ENCODE peak calls at places on chromosomes 6 and 20, in four cellular contexts. Z is COR-L47, M is H9, U is upper lobe of right lung. C is an unnamed sample.

GRCh38 chr6:83215131-83216047 is 22.2 kb downstream of the RWDD2A start:
- DNase-seq in Z (peak), U (no peak), M (peak), C (peak)

GRCh38 chr6:36679043-36679821 is 718 bp downstream of the CDKN1A start:
- DNase-seq in Z (peak), M (no peak), U (peak), C (peak)

GRCh38 chr6:38337819-38338465 is 301.8 kb downstream of the BTBD9 start:
- DNase-seq in M (no peak), Z (no peak), U (no peak), C (no peak)

GRCh38 chr20:41329435-41330342 is 10.9 kb upstream of the LPIN3 start:
- DNase-seq in Z (no peak), M (no peak), U (peak), C (peak)

GRCh38 chr6:2961971-2962370 is 9.4 kb downstream of the SERPINB6 start:
- DNase-seq in M (peak), Z (no peak), U (peak), C (no peak)

GRCh38 chr6:134686071-134686470 is 263.8 kb downstream of the ALDH8A1 start:
- DNase-seq in U (no peak), Z (no peak), M (no peak), C (no peak)

GRCh38 chr6:93210908-93211307 is 208.5 kb downstream of the EPHA7 start:
- DNase-seq in U (no peak), M (no peak), Z (no peak), C (no peak)

GRCh38 chr20:63107449-63108200 is 100.9 kb upstream of the BHLHE23 start:
- DNase-seq in M (no peak), U (no peak), Z (no peak), C (no peak)

GRCh38 chr6:144006731-144007454 is 1.2 kb downstream of the PLAGL1 start:
- DNase-seq in Z (no peak), U (no peak), M (no peak), C (no peak)

GRCh38 chr6:131682427-131682826 is 18.8 kb downstream of the OR2A4 start:
- DNase-seq in Z (no peak), U (no peak), M (no peak), C (no peak)

GRCh38 chr6:142014515-142014914 is 118.2 kb upstream of the GJE1 start:
- DNase-seq in U (no peak), M (no peak), Z (no peak), C (no peak)

GRCh38 chr6:9224539-9224938 is 789.2 kb upstream of the SLC35B3 start:
- DNase-seq in Z (no peak), M (no peak), U (no peak), C (no peak)

GRCh38 chr6:148746363-148747144 is at the start of gene UST:
- DNase-seq in Z (peak), U (peak), M (peak), C (peak)

GRCh38 chr6:160510199-160510598 is 153.9 kb downstream of the LPA start:
- DNase-seq in M (no peak), Z (no peak), U (no peak), C (no peak)

GRCh38 chr6:162900503-162900902 is 172.7 kb downstream of the PACRG start:
- DNase-seq in M (no peak), Z (no peak), U (no peak), C (no peak)

GRCh38 chr20:50491926-50492634 is 18.1 kb upstream of the PTPN1 start:
- DNase-seq in Z (peak), M (no peak), U (no peak), C (no peak)

GRCh38 chr6:169864148-169865030 is 113.0 kb downstream of the ERMARD start:
- DNase-seq in U (no peak), M (no peak), Z (peak), C (no peak)

GRCh38 chr6:87907521-87907920 is 140.1 kb upstream of the SPACA1 start:
- DNase-seq in M (no peak), U (no peak), Z (no peak), C (no peak)

GRCh38 chr20:22921595-22922421 is 113.3 kb upstream of the SSTR4 start:
- DNase-seq in M (no peak), U (no peak), Z (no peak), C (no peak)

GRCh38 chr6:1336246-1336843 is 24.4 kb downstream of the FOXQ1 start:
- DNase-seq in M (peak), U (no peak), Z (no peak), C (no peak)

GRCh38 chr20:13158339-13158738 is 62.7 kb upstream of the ISM1 start:
- DNase-seq in M (no peak), U (no peak), Z (no peak), C (no peak)

GRCh38 chr6:72646604-72647485 is 25.0 kb downstream of the KCNQ5 start:
- DNase-seq in M (no peak), U (no peak), Z (no peak), C (no peak)

GRCh38 chr6:144423167-144423566 is 138.0 kb downstream of the UTRN start:
- DNase-seq in U (no peak), Z (no peak), M (no peak), C (no peak)

GRCh38 chr6:7262037-7262461 is 51.0 kb downstream of the SSR1 start:
- DNase-seq in U (no peak), M (peak), Z (no peak), C (no peak)

GRCh38 chr6:161838306-161839035 is 564.6 kb upstream of the AGPAT4 start:
- DNase-seq in U (no peak), M (peak), Z (no peak), C (no peak)

C was measured in effector CD4-positive, alpha-beta T cell.